ENCODE peak calls at places on chromosomes 16 and 17, in seven cellular contexts. D, A, G, R, P, J and T are unnamed samples.

GRCh38 chr17:30503558-30503957 is 26.4 kb downstream of the GOSR1 start:
- DNase-seq in D (no peak), A (no peak), G (no peak), R (no peak), P (no peak), J (no peak), T (no peak)

GRCh38 chr16:88088161-88088581 is 136.9 kb downstream of the BANP start:
- DNase-seq in D (no peak), A (no peak), G (no peak), R (no peak), P (no peak), J (no peak), T (no peak)

GRCh38 chr17:67059372-67059771 is 15.0 kb downstream of the CACNG1 start:
- DNase-seq in D (no peak), A (no peak), G (no peak), R (no peak), P (no peak), J (no peak), T (no peak)

GRCh38 chr16:84478172-84478948 is 26.1 kb downstream of the MEAK7 start:
- DNase-seq in D (no peak), A (no peak), G (peak), R (no peak), P (no peak), J (no peak), T (peak)

GRCh38 chr17:64005734-64006167 is 7.6 kb downstream of the PRR29 start:
- DNase-seq in D (peak), A (peak), G (no peak), R (peak), P (no peak), J (peak), T (no peak)

GRCh38 chr17:721540-721937 is 6.9 kb upstream of the VPS53 start:
- DNase-seq in D (no peak), A (no peak), G (peak), R (no peak), P (no peak), J (peak), T (peak)

GRCh38 chr16:52548261-52549010 is 1.5 kb upstream of the TOX3 start:
- DNase-seq in D (no peak), A (no peak), G (no peak), R (no peak), P (no peak), J (peak), T (no peak)

GRCh38 chr17:17060930-17061329 is 18.7 kb downstream of the MPRIP start:
- DNase-seq in D (no peak), A (no peak), G (no peak), R (no peak), P (no peak), J (no peak), T (no peak)

GRCh38 chr16:30602595-30603277 is 7.5 kb downstream of the ZNF689 start:
- DNase-seq in D (no peak), A (no peak), G (peak), R (no peak), P (no peak), J (no peak), T (no peak)

GRCh38 chr16:72860726-72861562 is 187.0 kb downstream of the ZFHX3 start:
- DNase-seq in D (no peak), A (no peak), G (no peak), R (no peak), P (no peak), J (no peak), T (no peak)

GRCh38 chr16:70749681-70750601 is 51.0 kb downstream of the VAC14 start:
- DNase-seq in D (no peak), A (no peak), G (no peak), R (no peak), P (peak), J (no peak), T (no peak)

GRCh38 chr16:82832861-82833260 is 206.1 kb downstream of the CDH13 start:
- DNase-seq in D (no peak), A (no peak), G (peak), R (no peak), P (no peak), J (no peak), T (no peak)

GRCh38 chr16:89200124-89200849 is at the start of gene SLC22A31:
- DNase-seq in D (no peak), A (no peak), G (no peak), R (no peak), P (no peak), J (peak), T (no peak)

GRCh38 chr17:76077582-76078110 is 1.3 kb upstream of the ZACN start:
- DNase-seq in D (no peak), A (no peak), G (no peak), R (no peak), P (no peak), J (peak), T (no peak)

GRCh38 chr16:15979801-15980200 is 30.4 kb downstream of the ABCC1 start:
- DNase-seq in D (no peak), A (no peak), G (no peak), R (no peak), P (no peak), J (no peak), T (no peak)

GRCh38 chr16:49332589-49333267 is 40.9 kb upstream of the C16orf78 start:
- DNase-seq in D (no peak), A (no peak), G (no peak), R (no peak), P (no peak), J (no peak), T (no peak)

GRCh38 chr17:49979748-49980479 is 10.9 kb downstream of the DLX4 start:
- DNase-seq in D (no peak), A (no peak), G (peak), R (no peak), P (no peak), J (no peak), T (no peak)

GRCh38 chr17:62680541-62681052 is 53.1 kb downstream of the MRC2 start:
- DNase-seq in D (no peak), A (no peak), G (peak), R (no peak), P (peak), J (peak), T (no peak)

GRCh38 chr16:17389392-17389791 is 81.4 kb downstream of the XYLT1 start:
- DNase-seq in D (no peak), A (no peak), G (peak), R (peak), P (no peak), J (no peak), T (peak)

GRCh38 chr17:80847506-80848230 is 144.0 kb upstream of the CHMP6 start:
- DNase-seq in D (no peak), A (no peak), G (no peak), R (no peak), P (no peak), J (no peak), T (no peak)

GRCh38 chr16:57061084-57061905 is 31.1 kb upstream of the CPNE2 start:
- DNase-seq in D (peak), A (no peak), G (peak), R (peak), P (no peak), J (no peak), T (peak)

GRCh38 chr16:8588703-8589292 is 1.5 kb downstream of the TMEM114 start:
- DNase-seq in D (no peak), A (no peak), G (no peak), R (no peak), P (no peak), J (no peak), T (no peak)

GRCh38 chr17:76997981-76998531 is 129.9 kb downstream of the MGAT5B start:
- DNase-seq in D (no peak), A (no peak), G (no peak), R (no peak), P (no peak), J (no peak), T (no peak)

GRCh38 chr17:19482571-19482970 is 51.1 kb upstream of the SLC47A1 start:
- DNase-seq in D (no peak), A (no peak), G (peak), R (peak), P (no peak), J (no peak), T (peak)